ENCODE peak calls at places on chromosomes 13 and 19, in seven cellular contexts. One of them, this sample, is unnamed.

GRCh38 chr19:38277969-38278680 is 13.8 kb downstream of the SPINT2 start:
- DNase-seq in stimulated activated CD8-positive, alpha-beta memory T cell treated with anti-CD3 and anti-CD28 coated beads, Interleukin-15, amount 100 ng/mL, for 1 hour: no peak
- DNase-seq in NCI-H460: no peak
- DNase-seq in NCI-H1417: no peak
- DNase-seq in stimulated activated CD4-positive, alpha-beta T cell treated with anti-CD3 and anti-CD28 coated beads, Interleukin-2, amount 100 ng/mL, for 48 hours: no peak
- DNase-seq in left lung: peak; percentile 24
- DNase-seq in caudate nucleus: no peak
- DNase-seq in this sample: no peak

GRCh38 chr13:87570669-87571068 is 100.5 kb upstream of the SLITRK5 start:
- DNase-seq in stimulated activated CD4-positive, alpha-beta T cell treated with anti-CD3 and anti-CD28 coated beads, Interleukin-2, amount 100 ng/mL, for 48 hours: no peak
- DNase-seq in caudate nucleus: no peak
- DNase-seq in stimulated activated CD8-positive, alpha-beta memory T cell treated with anti-CD3 and anti-CD28 coated beads, Interleukin-15, amount 100 ng/mL, for 1 hour: no peak
- DNase-seq in NCI-H1417: no peak
- DNase-seq in NCI-H460: no peak
- DNase-seq in left lung: no peak
- DNase-seq in this sample: no peak

GRCh38 chr13:74129500-74130144 is 4.6 kb downstream of the KLF12 start:
- DNase-seq in left lung: no peak
- DNase-seq in stimulated activated CD8-positive, alpha-beta memory T cell treated with anti-CD3 and anti-CD28 coated beads, Interleukin-15, amount 100 ng/mL, for 1 hour: no peak
- DNase-seq in NCI-H460: no peak
- DNase-seq in stimulated activated CD4-positive, alpha-beta T cell treated with anti-CD3 and anti-CD28 coated beads, Interleukin-2, amount 100 ng/mL, for 48 hours: no peak
- DNase-seq in NCI-H1417: no peak
- DNase-seq in caudate nucleus: no peak
- DNase-seq in this sample: no peak

GRCh38 chr19:53294786-53295441 is 27.4 kb upstream of the VN1R4 start:
- DNase-seq in caudate nucleus: no peak
- DNase-seq in stimulated activated CD4-positive, alpha-beta T cell treated with anti-CD3 and anti-CD28 coated beads, Interleukin-2, amount 100 ng/mL, for 48 hours: no peak
- DNase-seq in NCI-H460: no peak
- DNase-seq in NCI-H1417: no peak
- DNase-seq in stimulated activated CD8-positive, alpha-beta memory T cell treated with anti-CD3 and anti-CD28 coated beads, Interleukin-15, amount 100 ng/mL, for 1 hour: no peak
- DNase-seq in left lung: no peak
- DNase-seq in this sample: no peak

GRCh38 chr13:92313382-92313781 is 913.2 kb upstream of the GPC6 start:
- DNase-seq in NCI-H1417: no peak
- DNase-seq in NCI-H460: no peak
- DNase-seq in caudate nucleus: no peak
- DNase-seq in stimulated activated CD4-positive, alpha-beta T cell treated with anti-CD3 and anti-CD28 coated beads, Interleukin-2, amount 100 ng/mL, for 48 hours: no peak
- DNase-seq in left lung: no peak
- DNase-seq in stimulated activated CD8-positive, alpha-beta memory T cell treated with anti-CD3 and anti-CD28 coated beads, Interleukin-15, amount 100 ng/mL, for 1 hour: no peak
- DNase-seq in this sample: no peak

GRCh38 chr19:21117041-21117907 is 24.6 kb upstream of the ZNF431 start:
- DNase-seq in NCI-H1417: no peak
- DNase-seq in left lung: no peak
- DNase-seq in caudate nucleus: no peak
- DNase-seq in NCI-H460: no peak
- DNase-seq in stimulated activated CD4-positive, alpha-beta T cell treated with anti-CD3 and anti-CD28 coated beads, Interleukin-2, amount 100 ng/mL, for 48 hours: no peak
- DNase-seq in stimulated activated CD8-positive, alpha-beta memory T cell treated with anti-CD3 and anti-CD28 coated beads, Interleukin-15, amount 100 ng/mL, for 1 hour: no peak
- DNase-seq in this sample: no peak

GRCh38 chr19:12095111-12095790 is 30.7 kb downstream of the ZNF844 start:
- DNase-seq in stimulated activated CD8-positive, alpha-beta memory T cell treated with anti-CD3 and anti-CD28 coated beads, Interleukin-15, amount 100 ng/mL, for 1 hour: no peak
- DNase-seq in NCI-H1417: no peak
- DNase-seq in NCI-H460: no peak
- DNase-seq in left lung: no peak
- DNase-seq in caudate nucleus: no peak
- DNase-seq in stimulated activated CD4-positive, alpha-beta T cell treated with anti-CD3 and anti-CD28 coated beads, Interleukin-2, amount 100 ng/mL, for 48 hours: no peak
- DNase-seq in this sample: no peak

GRCh38 chr13:111577956-111578595 is 257.6 kb downstream of the TEX29 start:
- DNase-seq in NCI-H1417: no peak
- DNase-seq in caudate nucleus: no peak
- DNase-seq in stimulated activated CD8-positive, alpha-beta memory T cell treated with anti-CD3 and anti-CD28 coated beads, Interleukin-15, amount 100 ng/mL, for 1 hour: no peak
- DNase-seq in stimulated activated CD4-positive, alpha-beta T cell treated with anti-CD3 and anti-CD28 coated beads, Interleukin-2, amount 100 ng/mL, for 48 hours: no peak
- DNase-seq in left lung: no peak
- DNase-seq in NCI-H460: no peak
- DNase-seq in this sample: no peak

GRCh38 chr19:51784922-51785690 is 9.9 kb upstream of the FPR3 start:
- DNase-seq in NCI-H460: no peak
- DNase-seq in stimulated activated CD4-positive, alpha-beta T cell treated with anti-CD3 and anti-CD28 coated beads, Interleukin-2, amount 100 ng/mL, for 48 hours: peak; percentile 36
- DNase-seq in caudate nucleus: no peak
- DNase-seq in left lung: no peak
- DNase-seq in stimulated activated CD8-positive, alpha-beta memory T cell treated with anti-CD3 and anti-CD28 coated beads, Interleukin-15, amount 100 ng/mL, for 1 hour: no peak
- DNase-seq in NCI-H1417: no peak
- DNase-seq in this sample: no peak

GRCh38 chr13:43572601-43573360 is 214.0 kb downstream of the ENOX1 start:
- DNase-seq in NCI-H460: no peak
- DNase-seq in stimulated activated CD8-positive, alpha-beta memory T cell treated with anti-CD3 and anti-CD28 coated beads, Interleukin-15, amount 100 ng/mL, for 1 hour: no peak
- DNase-seq in stimulated activated CD4-positive, alpha-beta T cell treated with anti-CD3 and anti-CD28 coated beads, Interleukin-2, amount 100 ng/mL, for 48 hours: no peak
- DNase-seq in caudate nucleus: no peak
- DNase-seq in NCI-H1417: no peak
- DNase-seq in left lung: no peak
- DNase-seq in this sample: no peak

GRCh38 chr19:16134510-16134909 is 9.0 kb upstream of the HSH2D start:
- DNase-seq in NCI-H1417: no peak
- DNase-seq in caudate nucleus: no peak
- DNase-seq in stimulated activated CD8-positive, alpha-beta memory T cell treated with anti-CD3 and anti-CD28 coated beads, Interleukin-15, amount 100 ng/mL, for 1 hour: no peak
- DNase-seq in stimulated activated CD4-positive, alpha-beta T cell treated with anti-CD3 and anti-CD28 coated beads, Interleukin-2, amount 100 ng/mL, for 48 hours: no peak
- DNase-seq in NCI-H460: no peak
- DNase-seq in left lung: no peak
- DNase-seq in this sample: no peak

GRCh38 chr13:44667950-44668349 is 91.8 kb upstream of the TSC22D1 start:
- DNase-seq in left lung: no peak
- DNase-seq in caudate nucleus: no peak
- DNase-seq in NCI-H460: no peak
- DNase-seq in stimulated activated CD4-positive, alpha-beta T cell treated with anti-CD3 and anti-CD28 coated beads, Interleukin-2, amount 100 ng/mL, for 48 hours: no peak
- DNase-seq in stimulated activated CD8-positive, alpha-beta memory T cell treated with anti-CD3 and anti-CD28 coated beads, Interleukin-15, amount 100 ng/mL, for 1 hour: no peak
- DNase-seq in NCI-H1417: no peak
- DNase-seq in this sample: no peak

GRCh38 chr13:35791191-35791902 is 314.9 kb upstream of the MAB21L1 start:
- DNase-seq in NCI-H460: no peak
- DNase-seq in stimulated activated CD8-positive, alpha-beta memory T cell treated with anti-CD3 and anti-CD28 coated beads, Interleukin-15, amount 100 ng/mL, for 1 hour: no peak
- DNase-seq in stimulated activated CD4-positive, alpha-beta T cell treated with anti-CD3 and anti-CD28 coated beads, Interleukin-2, amount 100 ng/mL, for 48 hours: no peak
- DNase-seq in NCI-H1417: no peak
- DNase-seq in left lung: no peak
- DNase-seq in caudate nucleus: no peak
- DNase-seq in this sample: no peak

GRCh38 chr19:5143471-5144411 is 174.8 kb downstream of the KDM4B start:
- DNase-seq in caudate nucleus: no peak
- DNase-seq in NCI-H460: no peak
- DNase-seq in NCI-H1417: no peak
- DNase-seq in left lung: peak; percentile 67
- DNase-seq in stimulated activated CD4-positive, alpha-beta T cell treated with anti-CD3 and anti-CD28 coated beads, Interleukin-2, amount 100 ng/mL, for 48 hours: no peak
- DNase-seq in stimulated activated CD8-positive, alpha-beta memory T cell treated with anti-CD3 and anti-CD28 coated beads, Interleukin-15, amount 100 ng/mL, for 1 hour: no peak
- DNase-seq in this sample: no peak

GRCh38 chr19:10339380-10339960 is at the start of gene ICAM3:
- DNase-seq in stimulated activated CD4-positive, alpha-beta T cell treated with anti-CD3 and anti-CD28 coated beads, Interleukin-2, amount 100 ng/mL, for 48 hours: peak; percentile 61
- DNase-seq in left lung: peak; percentile 94
- DNase-seq in stimulated activated CD8-positive, alpha-beta memory T cell treated with anti-CD3 and anti-CD28 coated beads, Interleukin-15, amount 100 ng/mL, for 1 hour: peak; percentile 34
- DNase-seq in NCI-H460: no peak
- DNase-seq in caudate nucleus: no peak
- DNase-seq in NCI-H1417: no peak
- DNase-seq in this sample: no peak

GRCh38 chr13:45500492-45501174 is 35.9 kb downstream of the COG3 start:
- DNase-seq in left lung: no peak
- DNase-seq in NCI-H460: peak; percentile 58
- DNase-seq in caudate nucleus: no peak
- DNase-seq in stimulated activated CD8-positive, alpha-beta memory T cell treated with anti-CD3 and anti-CD28 coated beads, Interleukin-15, amount 100 ng/mL, for 1 hour: no peak
- DNase-seq in NCI-H1417: no peak
- DNase-seq in stimulated activated CD4-positive, alpha-beta T cell treated with anti-CD3 and anti-CD28 coated beads, Interleukin-2, amount 100 ng/mL, for 48 hours: no peak
- DNase-seq in this sample: no peak

GRCh38 chr13:27858046-27858445 is 61.8 kb upstream of the PDX1 start:
- DNase-seq in left lung: no peak
- DNase-seq in caudate nucleus: no peak
- DNase-seq in NCI-H1417: no peak
- DNase-seq in NCI-H460: no peak
- DNase-seq in stimulated activated CD4-positive, alpha-beta T cell treated with anti-CD3 and anti-CD28 coated beads, Interleukin-2, amount 100 ng/mL, for 48 hours: no peak
- DNase-seq in stimulated activated CD8-positive, alpha-beta memory T cell treated with anti-CD3 and anti-CD28 coated beads, Interleukin-15, amount 100 ng/mL, for 1 hour: no peak
- DNase-seq in this sample: no peak

GRCh38 chr13:72983085-72983768 is 75.6 kb upstream of the KLF5 start:
- DNase-seq in NCI-H1417: no peak
- DNase-seq in stimulated activated CD8-positive, alpha-beta memory T cell treated with anti-CD3 and anti-CD28 coated beads, Interleukin-15, amount 100 ng/mL, for 1 hour: no peak
- DNase-seq in left lung: no peak
- DNase-seq in NCI-H460: no peak
- DNase-seq in caudate nucleus: no peak
- DNase-seq in stimulated activated CD4-positive, alpha-beta T cell treated with anti-CD3 and anti-CD28 coated beads, Interleukin-2, amount 100 ng/mL, for 48 hours: no peak
- DNase-seq in this sample: no peak

GRCh38 chr13:86757236-86757978 is 913.8 kb upstream of the SLITRK5 start:
- DNase-seq in NCI-H1417: no peak
- DNase-seq in stimulated activated CD4-positive, alpha-beta T cell treated with anti-CD3 and anti-CD28 coated beads, Interleukin-2, amount 100 ng/mL, for 48 hours: no peak
- DNase-seq in left lung: no peak
- DNase-seq in NCI-H460: no peak
- DNase-seq in stimulated activated CD8-positive, alpha-beta memory T cell treated with anti-CD3 and anti-CD28 coated beads, Interleukin-15, amount 100 ng/mL, for 1 hour: no peak
- DNase-seq in caudate nucleus: no peak
- DNase-seq in this sample: no peak

GRCh38 chr19:18044825-18045304 is 36.9 kb downstream of the ARRDC2 start:
- DNase-seq in NCI-H460: no peak
- DNase-seq in caudate nucleus: no peak
- DNase-seq in stimulated activated CD8-positive, alpha-beta memory T cell treated with anti-CD3 and anti-CD28 coated beads, Interleukin-15, amount 100 ng/mL, for 1 hour: peak; percentile 71
- DNase-seq in left lung: peak; percentile 90
- DNase-seq in stimulated activated CD4-positive, alpha-beta T cell treated with anti-CD3 and anti-CD28 coated beads, Interleukin-2, amount 100 ng/mL, for 48 hours: peak; percentile 79
- DNase-seq in NCI-H1417: peak; percentile 44
- DNase-seq in this sample: peak; percentile 74

GRCh38 chr13:99911965-99912566 is 59.5 kb downstream of the ZIC5 start:
- DNase-seq in caudate nucleus: no peak
- DNase-seq in NCI-H460: no peak
- DNase-seq in stimulated activated CD8-positive, alpha-beta memory T cell treated with anti-CD3 and anti-CD28 coated beads, Interleukin-15, amount 100 ng/mL, for 1 hour: no peak
- DNase-seq in left lung: no peak
- DNase-seq in stimulated activated CD4-positive, alpha-beta T cell treated with anti-CD3 and anti-CD28 coated beads, Interleukin-2, amount 100 ng/mL, for 48 hours: no peak
- DNase-seq in NCI-H1417: no peak
- DNase-seq in this sample: no peak

GRCh38 chr19:14385492-14385891 is 4.2 kb downstream of the ADGRE5 start:
- DNase-seq in caudate nucleus: no peak
- DNase-seq in stimulated activated CD8-positive, alpha-beta memory T cell treated with anti-CD3 and anti-CD28 coated beads, Interleukin-15, amount 100 ng/mL, for 1 hour: no peak
- DNase-seq in NCI-H1417: no peak
- DNase-seq in stimulated activated CD4-positive, alpha-beta T cell treated with anti-CD3 and anti-CD28 coated beads, Interleukin-2, amount 100 ng/mL, for 48 hours: no peak
- DNase-seq in NCI-H460: no peak
- DNase-seq in left lung: no peak
- DNase-seq in this sample: no peak

GRCh38 chr13:38970380-38971051 is 20.1 kb downstream of the STOML3 start:
- DNase-seq in caudate nucleus: no peak
- DNase-seq in left lung: no peak
- DNase-seq in stimulated activated CD4-positive, alpha-beta T cell treated with anti-CD3 and anti-CD28 coated beads, Interleukin-2, amount 100 ng/mL, for 48 hours: no peak
- DNase-seq in NCI-H460: peak; percentile 4
- DNase-seq in NCI-H1417: no peak
- DNase-seq in stimulated activated CD8-positive, alpha-beta memory T cell treated with anti-CD3 and anti-CD28 coated beads, Interleukin-15, amount 100 ng/mL, for 1 hour: no peak
- DNase-seq in this sample: no peak

GRCh38 chr13:33033361-33033812 is 17.2 kb downstream of the KL start:
- DNase-seq in stimulated activated CD4-positive, alpha-beta T cell treated with anti-CD3 and anti-CD28 coated beads, Interleukin-2, amount 100 ng/mL, for 48 hours: no peak
- DNase-seq in NCI-H460: no peak
- DNase-seq in left lung: peak; percentile 70
- DNase-seq in NCI-H1417: no peak
- DNase-seq in stimulated activated CD8-positive, alpha-beta memory T cell treated with anti-CD3 and anti-CD28 coated beads, Interleukin-15, amount 100 ng/mL, for 1 hour: peak; percentile 5
- DNase-seq in caudate nucleus: no peak
- DNase-seq in this sample: no peak

GRCh38 chr19:29487432-29487831 is 38.4 kb upstream of the VSTM2B start:
- DNase-seq in left lung: no peak
- DNase-seq in caudate nucleus: no peak
- DNase-seq in stimulated activated CD4-positive, alpha-beta T cell treated with anti-CD3 and anti-CD28 coated beads, Interleukin-2, amount 100 ng/mL, for 48 hours: no peak
- DNase-seq in NCI-H1417: peak; percentile 12
- DNase-seq in stimulated activated CD8-positive, alpha-beta memory T cell treated with anti-CD3 and anti-CD28 coated beads, Interleukin-15, amount 100 ng/mL, for 1 hour: no peak
- DNase-seq in NCI-H460: no peak
- DNase-seq in this sample: no peak

GRCh38 chr19:46975918-46976782 is 43.5 kb upstream of the NPAS1 start:
- DNase-seq in NCI-H1417: no peak
- DNase-seq in stimulated activated CD8-positive, alpha-beta memory T cell treated with anti-CD3 and anti-CD28 coated beads, Interleukin-15, amount 100 ng/mL, for 1 hour: no peak
- DNase-seq in NCI-H460: peak; percentile 29
- DNase-seq in caudate nucleus: peak; percentile 85
- DNase-seq in stimulated activated CD4-positive, alpha-beta T cell treated with anti-CD3 and anti-CD28 coated beads, Interleukin-2, amount 100 ng/mL, for 48 hours: no peak
- DNase-seq in left lung: peak; percentile 91
- DNase-seq in this sample: peak; percentile 95

GRCh38 chr19:35135389-35135909 is 590 bp upstream of the LGI4 start:
- DNase-seq in stimulated activated CD4-positive, alpha-beta T cell treated with anti-CD3 and anti-CD28 coated beads, Interleukin-2, amount 100 ng/mL, for 48 hours: peak; percentile 77
- DNase-seq in NCI-H460: peak; percentile 50
- DNase-seq in stimulated activated CD8-positive, alpha-beta memory T cell treated with anti-CD3 and anti-CD28 coated beads, Interleukin-15, amount 100 ng/mL, for 1 hour: no peak
- DNase-seq in NCI-H1417: peak; percentile 31
- DNase-seq in left lung: peak; percentile 89
- DNase-seq in caudate nucleus: peak; percentile 65
- DNase-seq in this sample: peak; percentile 80

GRCh38 chr19:5705552-5705951 is 14.4 kb downstream of the LONP1 start:
- DNase-seq in caudate nucleus: no peak
- DNase-seq in left lung: peak; percentile 76
- DNase-seq in NCI-H1417: no peak
- DNase-seq in NCI-H460: no peak
- DNase-seq in stimulated activated CD8-positive, alpha-beta memory T cell treated with anti-CD3 and anti-CD28 coated beads, Interleukin-15, amount 100 ng/mL, for 1 hour: no peak
- DNase-seq in stimulated activated CD4-positive, alpha-beta T cell treated with anti-CD3 and anti-CD28 coated beads, Interleukin-2, amount 100 ng/mL, for 48 hours: no peak
- DNase-seq in this sample: no peak

GRCh38 chr13:45055902-45056648 is 64.2 kb upstream of the GTF2F2 start:
- DNase-seq in NCI-H460: no peak
- DNase-seq in caudate nucleus: no peak
- DNase-seq in left lung: no peak
- DNase-seq in stimulated activated CD8-positive, alpha-beta memory T cell treated with anti-CD3 and anti-CD28 coated beads, Interleukin-15, amount 100 ng/mL, for 1 hour: no peak
- DNase-seq in stimulated activated CD4-positive, alpha-beta T cell treated with anti-CD3 and anti-CD28 coated beads, Interleukin-2, amount 100 ng/mL, for 48 hours: peak; percentile 22
- DNase-seq in NCI-H1417: no peak
- DNase-seq in this sample: no peak

GRCh38 chr13:28527629-28528028 is 32.7 kb upstream of the FLT1 start:
- DNase-seq in stimulated activated CD8-positive, alpha-beta memory T cell treated with anti-CD3 and anti-CD28 coated beads, Interleukin-15, amount 100 ng/mL, for 1 hour: no peak
- DNase-seq in caudate nucleus: no peak
- DNase-seq in NCI-H1417: no peak
- DNase-seq in NCI-H460: no peak
- DNase-seq in left lung: peak; percentile 79
- DNase-seq in stimulated activated CD4-positive, alpha-beta T cell treated with anti-CD3 and anti-CD28 coated beads, Interleukin-2, amount 100 ng/mL, for 48 hours: no peak
- DNase-seq in this sample: no peak

GRCh38 chr19:771332-771785 is 20.4 kb downstream of the MISP start:
- DNase-seq in stimulated activated CD8-positive, alpha-beta memory T cell treated with anti-CD3 and anti-CD28 coated beads, Interleukin-15, amount 100 ng/mL, for 1 hour: no peak
- DNase-seq in NCI-H1417: no peak
- DNase-seq in left lung: no peak
- DNase-seq in caudate nucleus: no peak
- DNase-seq in NCI-H460: no peak
- DNase-seq in stimulated activated CD4-positive, alpha-beta T cell treated with anti-CD3 and anti-CD28 coated beads, Interleukin-2, amount 100 ng/mL, for 48 hours: peak; percentile 24
- DNase-seq in this sample: no peak

GRCh38 chr13:72757792-72758535 is 23.7 kb downstream of the DIS3 start:
- DNase-seq in caudate nucleus: no peak
- DNase-seq in NCI-H1417: no peak
- DNase-seq in stimulated activated CD4-positive, alpha-beta T cell treated with anti-CD3 and anti-CD28 coated beads, Interleukin-2, amount 100 ng/mL, for 48 hours: no peak
- DNase-seq in left lung: no peak
- DNase-seq in stimulated activated CD8-positive, alpha-beta memory T cell treated with anti-CD3 and anti-CD28 coated beads, Interleukin-15, amount 100 ng/mL, for 1 hour: no peak
- DNase-seq in NCI-H460: no peak
- DNase-seq in this sample: no peak

GRCh38 chr13:95204231-95204765 is 97.0 kb downstream of the ABCC4 start:
- DNase-seq in stimulated activated CD8-positive, alpha-beta memory T cell treated with anti-CD3 and anti-CD28 coated beads, Interleukin-15, amount 100 ng/mL, for 1 hour: no peak
- DNase-seq in stimulated activated CD4-positive, alpha-beta T cell treated with anti-CD3 and anti-CD28 coated beads, Interleukin-2, amount 100 ng/mL, for 48 hours: no peak
- DNase-seq in NCI-H460: no peak
- DNase-seq in caudate nucleus: no peak
- DNase-seq in NCI-H1417: no peak
- DNase-seq in left lung: no peak
- DNase-seq in this sample: no peak

This sample was measured in prostate gland.